ENCODE peak calls at places on chromosomes 5 and 9, in eight cellular contexts. C is natural killer cell treated with Interleukin-12 subunit alpha and Interleukin-12 subunit beta and Interleukin-15 and Interleukin-18, amount 100 ng/mL, for 72 hours; U is Right ventricle myocardium inferior; H is body of pancreas; B is left ventricle myocardium superior; T is IMR-90; P is gastrocnemius medialis; Y is WTC11. O is an unnamed sample.

GRCh38 chr9:19918630-19919029 is 129.8 kb upstream of the SLC24A2 start:
- ATAC-seq in C (no peak), U (no peak), H (no peak), B (no peak), T (no peak), P (no peak), Y (no peak), O (no peak)

GRCh38 chr5:145848854-145849253 is 13.7 kb upstream of the PRELID2 start:
- ATAC-seq in C (no peak), U (no peak), H (no peak), B (no peak), T (no peak), P (no peak), Y (no peak), O (peak)

GRCh38 chr5:10588779-10589447 is 25.0 kb downstream of the ANKRD33B start:
- ATAC-seq in C (no peak), U (no peak), H (no peak), B (peak), T (no peak), P (no peak), Y (peak), O (no peak)

GRCh38 chr5:160242140-160242539 is 12.8 kb downstream of the FABP6 start:
- ATAC-seq in C (no peak), U (no peak), H (no peak), B (no peak), T (no peak), P (no peak), Y (no peak), O (no peak)

GRCh38 chr9:83639266-83639665 is 16.3 kb downstream of the IDNK start:
- ATAC-seq in C (no peak), U (no peak), H (no peak), B (no peak), T (no peak), P (no peak), Y (no peak), O (no peak)

GRCh38 chr9:73143606-73144328 is 7.9 kb upstream of the ANXA1 start:
- ATAC-seq in C (no peak), U (peak), H (peak), B (peak), T (peak), P (peak), Y (no peak), O (peak)

GRCh38 chr5:112586596-112587062 is 151.1 kb upstream of the APC start:
- ATAC-seq in C (no peak), U (no peak), H (no peak), B (no peak), T (no peak), P (no peak), Y (peak), O (no peak)

GRCh38 chr9:114995681-114996221 is 65.4 kb upstream of the TNFSF8 start:
- ATAC-seq in C (no peak), U (peak), H (peak), B (peak), T (no peak), P (peak), Y (no peak), O (no peak)

GRCh38 chr5:119330367-119331183 is 25.2 kb upstream of the TNFAIP8 start:
- ATAC-seq in C (peak), U (no peak), H (no peak), B (no peak), T (no peak), P (no peak), Y (no peak), O (no peak)

GRCh38 chr5:3006526-3006925 is 255.0 kb upstream of the IRX2 start:
- ATAC-seq in C (no peak), U (no peak), H (no peak), B (no peak), T (no peak), P (no peak), Y (no peak), O (no peak)

GRCh38 chr5:68883441-68883840 is 210.4 kb upstream of the SLC30A5 start:
- ATAC-seq in C (no peak), U (no peak), H (no peak), B (no peak), T (no peak), P (no peak), Y (peak), O (no peak)

GRCh38 chr9:130512199-130512598 is 67.2 kb upstream of the FUBP3 start:
- ATAC-seq in C (no peak), U (no peak), H (no peak), B (no peak), T (no peak), P (no peak), Y (no peak), O (no peak)

GRCh38 chr5:1492757-1493156 is 31.0 kb downstream of the LPCAT1 start:
- ATAC-seq in C (peak), U (no peak), H (no peak), B (no peak), T (no peak), P (no peak), Y (no peak), O (no peak)